ENCODE peak calls at places on chromosomes 16 and 17, in six cellular contexts. X is heart left ventricle, T is right lobe of liver, U is esophagus muscularis mucosa, K is stomach, P is A549. D is an unnamed sample.

GRCh38 chr17:69246726-69247375 is 18.2 kb upstream of the ABCA10 start:
- DNase-seq in K (no peak), P (peak; percentile 55), T (no peak), X (no peak), U (no peak), D (peak; percentile 50)

GRCh38 chr16:71584543-71585317 is 7.8 kb upstream of the TAT start:
- DNase-seq in U (no peak), K (no peak), P (no peak), T (no peak), X (no peak), D (no peak)

GRCh38 chr16:56019274-56019673 is 144.1 kb upstream of the CES5A start:
- DNase-seq in X (no peak), K (no peak), T (no peak), P (no peak), U (no peak), D (no peak)

GRCh38 chr16:1613728-1614225 is 1.6 kb downstream of the CRAMP1 start:
- DNase-seq in X (no peak), K (peak; percentile 30), P (no peak), T (no peak), U (no peak), D (peak; percentile 25)

GRCh38 chr17:17497065-17497844 is 1.1 kb upstream of the RASD1 start:
- DNase-seq in X (no peak), P (no peak), K (no peak), T (no peak), U (no peak), D (no peak)

GRCh38 chr17:41918392-41919164 is at the start of gene ACLY:
- DNase-seq in K (peak; percentile 98), X (peak; percentile 99), T (peak; percentile 98), P (peak; percentile 98), U (peak; percentile 98), D (peak; percentile 97)

GRCh38 chr16:23391381-23392222 is 61.4 kb downstream of the COG7 start:
- DNase-seq in K (no peak), T (peak; percentile 34), U (no peak), X (no peak), P (no peak), D (no peak)

GRCh38 chr16:56013962-56014552 is 138.9 kb upstream of the CES5A start:
- DNase-seq in T (peak; percentile 75), K (no peak), X (peak; percentile 75), P (peak; percentile 36), U (no peak), D (peak; percentile 70)

GRCh38 chr16:9134739-9135138 is 43.3 kb downstream of the HAPSTR1 start:
- DNase-seq in K (peak; percentile 58), U (no peak), X (peak; percentile 75), P (peak; percentile 67), T (no peak), D (peak; percentile 78)

GRCh38 chr16:88681084-88681680 is 5.1 kb downstream of the SNAI3 start:
- DNase-seq in X (no peak), P (peak; percentile 62), T (peak; percentile 73), K (peak; percentile 75), U (no peak), D (peak; percentile 62)

GRCh38 chr17:61239261-61239660 is 160.4 kb upstream of the TBX2 start:
- DNase-seq in K (no peak), U (no peak), T (no peak), P (no peak), X (no peak), D (no peak)

GRCh38 chr17:14359251-14359939 is 58.5 kb downstream of the HS3ST3B1 start:
- DNase-seq in K (no peak), P (no peak), X (no peak), U (no peak), T (no peak), D (peak; percentile 64)

GRCh38 chr17:70366421-70366820 is 197.1 kb downstream of the KCNJ2 start:
- DNase-seq in X (no peak), T (no peak), U (no peak), P (no peak), K (no peak), D (no peak)

GRCh38 chr17:66812571-66812970 is 22.3 kb upstream of the CACNG5 start:
- DNase-seq in K (no peak), X (no peak), U (no peak), P (no peak), T (no peak), D (no peak)

GRCh38 chr16:50121721-50122445 is 31.2 kb upstream of the TENT4B start:
- DNase-seq in K (no peak), T (no peak), P (no peak), U (no peak), X (no peak), D (no peak)

GRCh38 chr17:45020354-45021138 is 30.9 kb downstream of the DCAKD start:
- DNase-seq in T (no peak), X (no peak), K (peak; percentile 45), U (no peak), P (no peak), D (no peak)

GRCh38 chr17:35243459-35244204 is 760 bp downstream of the SLFN5 start:
- DNase-seq in U (peak; percentile 94), K (peak; percentile 49), X (peak; percentile 64), P (peak; percentile 41), T (no peak), D (peak; percentile 62)

GRCh38 chr17:37088459-37088858 is 139.7 kb downstream of the AATF start:
- DNase-seq in K (peak; percentile 40), T (no peak), U (no peak), P (no peak), X (no peak), D (no peak)

GRCh38 chr16:69109486-69110270 is 4.2 kb downstream of the HAS3 start:
- DNase-seq in P (no peak), U (no peak), X (no peak), K (no peak), T (peak; percentile 38), D (no peak)

DNA sequence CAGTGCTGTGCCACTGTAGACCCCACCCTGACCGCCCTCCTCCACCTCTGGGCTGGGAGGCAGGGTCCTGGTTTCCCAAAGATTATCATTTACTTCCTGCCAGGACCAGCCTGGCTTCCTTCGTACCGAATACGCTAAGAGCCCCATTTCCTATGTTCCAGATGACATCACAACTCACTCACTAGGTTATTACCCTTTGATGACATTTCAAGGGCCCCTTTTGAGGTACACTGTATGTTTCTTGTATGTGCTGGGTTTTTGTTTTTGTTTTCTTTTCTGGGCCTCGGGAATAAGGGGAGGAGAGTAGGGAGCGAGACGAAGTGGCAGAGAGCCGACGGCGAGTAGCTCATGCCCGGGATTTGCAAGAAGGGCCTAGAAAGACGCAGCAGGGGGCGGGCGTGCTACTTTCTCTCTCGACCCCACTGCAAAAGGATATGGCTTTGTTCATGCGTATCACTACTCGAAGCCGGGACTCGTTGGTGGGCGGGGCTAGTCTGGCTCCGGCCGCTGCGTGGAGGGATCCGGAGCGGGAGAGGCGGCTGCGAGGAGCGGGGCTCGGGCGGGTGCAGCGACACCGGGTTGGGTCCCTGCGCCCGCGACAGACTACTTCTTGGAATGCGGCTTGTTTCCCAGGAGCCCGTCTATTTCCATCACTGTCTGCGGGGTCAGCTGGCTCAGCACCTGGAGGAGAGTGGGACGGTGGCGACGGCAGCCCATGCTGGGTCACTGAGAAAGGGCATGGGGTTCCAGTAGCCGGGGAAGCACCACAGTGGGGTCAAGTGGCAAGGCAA is 6.6 kb upstream of the RNF227 start:
- DNase-seq in X (peak; percentile 91), U (peak; percentile 96), K (peak; percentile 89), T (peak; percentile 83), P (peak; percentile 31), D (no peak)
- TF ChIP-seq POLR2A in X (peak; percentile 64), U (no peak), K (no peak), T (peak; percentile 44), P (no peak), D (no peak)

GRCh38 chr17:77735051-77735340 is 223.5 kb upstream of the TNRC6C start:
- DNase-seq in P (no peak), U (peak; percentile 90), X (no peak), T (no peak), K (no peak), D (no peak)

GRCh38 chr17:77735341-77736206 is 222.9 kb upstream of the TNRC6C start:
- DNase-seq in T (no peak), X (no peak), P (no peak), U (peak; percentile 92), K (peak; percentile 40), D (no peak)

GRCh38 chr17:77734371-77735050 is 224.0 kb upstream of the TNRC6C start:
- DNase-seq in K (peak; percentile 53), X (peak; percentile 95), T (no peak), U (peak; percentile 97), P (peak; percentile 37), D (peak; percentile 45)

GRCh38 chr17:77736207-77736600 is 222.3 kb upstream of the TNRC6C start:
- DNase-seq in X (no peak), P (no peak), T (no peak), K (no peak), U (peak; percentile 82), D (no peak)

DNA sequence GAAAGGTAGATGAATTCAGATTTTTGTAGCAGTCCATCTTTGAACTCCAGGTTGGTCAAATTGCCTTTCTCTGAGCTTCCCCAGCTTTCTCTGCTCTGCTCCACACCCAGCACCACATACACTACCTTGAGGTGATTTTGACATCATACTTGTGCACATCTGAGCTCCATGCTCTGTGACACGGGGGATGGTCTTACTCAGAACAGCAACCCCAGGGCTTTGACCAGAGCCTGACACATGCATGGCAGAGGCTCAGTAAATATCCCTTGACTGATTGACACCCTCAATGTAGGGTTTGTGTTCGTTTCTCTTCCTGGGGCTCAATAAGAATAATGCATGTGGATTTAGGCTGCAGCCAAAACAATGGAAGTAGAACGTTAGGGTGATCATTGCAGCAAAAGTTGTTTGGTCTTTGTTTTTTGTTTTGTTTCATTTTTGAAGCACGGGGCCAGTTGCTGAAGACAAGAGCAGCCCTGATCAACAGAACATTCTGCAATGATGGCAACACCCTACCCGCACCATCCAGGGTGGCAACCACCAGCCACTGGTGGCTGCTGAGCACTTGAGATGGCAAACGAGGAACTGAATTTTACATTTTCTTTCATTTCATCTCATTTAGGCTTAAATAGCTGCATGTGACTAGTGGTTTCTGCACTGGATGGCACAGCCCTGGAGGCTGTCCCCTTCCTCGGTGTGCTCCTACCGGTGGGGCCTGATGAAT is 224.8 kb upstream of the TNRC6C start:
- DNase-seq in X (no peak), T (no peak), U (peak; percentile 72), K (no peak), P (no peak), D (no peak)
- H3K4me3 ChIP-seq in X (no peak overlapping the region), T (no peak overlapping the region), U (peak overlapping the region; percentile 40), K (no peak overlapping the region), P (no peak overlapping the region), D (no peak overlapping the region)

DNA sequence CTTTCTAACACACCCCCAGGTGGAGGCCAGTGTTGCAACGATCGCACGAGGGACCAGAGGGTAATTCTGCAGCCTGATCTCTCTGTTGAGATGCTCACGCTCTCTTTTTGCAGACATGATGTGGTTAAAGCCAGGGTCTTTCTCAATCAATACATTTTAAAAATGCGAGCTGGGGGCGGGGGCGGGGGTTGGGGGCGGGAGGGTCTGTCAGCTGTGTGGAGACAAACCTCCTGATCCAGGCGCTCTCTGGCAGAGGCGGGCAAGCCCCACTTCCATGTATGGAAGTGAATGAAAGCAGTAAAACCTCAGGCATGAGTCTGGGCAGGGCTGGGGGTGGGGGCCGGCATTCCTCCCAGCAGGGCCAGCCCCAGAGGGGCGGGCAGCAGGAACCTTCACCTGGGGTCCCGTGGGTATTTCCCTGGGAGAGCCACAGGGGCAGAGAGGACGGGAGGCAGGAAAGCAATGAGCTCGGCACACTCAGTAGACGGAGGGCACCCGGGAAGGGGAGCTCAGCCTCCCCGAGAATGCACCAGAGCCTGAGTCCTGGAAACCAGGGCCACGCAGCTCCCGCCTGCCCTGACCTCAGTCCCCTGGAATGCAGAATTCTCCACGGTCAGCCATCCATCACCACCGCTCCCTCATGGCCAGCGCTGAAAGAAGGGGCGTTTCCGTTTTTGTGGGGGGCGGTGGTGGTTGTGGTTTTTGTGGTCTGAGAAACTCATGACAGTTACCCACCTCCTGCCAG is 28.0 kb downstream of the NXN start:
- DNase-seq in U (no peak), K (no peak), P (peak; percentile 84), T (no peak), X (peak; percentile 61), D (peak; percentile 67)
- TF ChIP-seq CTCF in U (peak; percentile 10), K (no peak), P (no peak), T (no peak), X (no peak), D (no peak)

GRCh38 chr16:14263769-14264168 is 192.7 kb downstream of the MRTFB start:
- DNase-seq in P (no peak), X (no peak), T (no peak), U (peak; percentile 60), K (no peak), D (no peak)
- TF ChIP-seq POLR2A in P (no peak), X (no peak), T (no peak), U (no peak), K (no peak), D (no peak)